ENCODE peak calls at places on chromosomes 2 and 18, in six cellular contexts. F is tibial nerve, I is colonic mucosa, N is aorta, W is mammary epithelial cell, J is A549. L is an unnamed sample.

GRCh38 chr18:45569566-45569965 is 45.7 kb upstream of the SLC14A2 start:
- DNase-seq in I (no peak), W (no peak), F (no peak), J (no peak), N (no peak), L (no peak)

GRCh38 chr2:226478121-226478809 is 321.4 kb downstream of the IRS1 start:
- DNase-seq in W (peak; percentile 56), J (peak; percentile 93), F (peak; percentile 22), N (peak; percentile 72), I (peak; percentile 22), L (peak; percentile 3)

GRCh38 chr2:85785027-85785822 is 31.4 kb downstream of the ATOH8 start:
- DNase-seq in N (peak; percentile 88), J (no peak), F (no peak), W (no peak), I (no peak), L (no peak)

GRCh38 chr2:158724803-158725271 is 70.3 kb upstream of the DAPL1 start:
- DNase-seq in W (peak; percentile 76), I (no peak), J (peak; percentile 50), N (no peak), F (no peak), L (no peak)

GRCh38 chr2:174025271-174026121 is 60.3 kb upstream of the SP3 start:
- DNase-seq in W (no peak), I (peak; percentile 62), J (no peak), F (peak; percentile 80), N (peak; percentile 87), L (no peak)

GRCh38 chr2:241009191-241009590 is 10.8 kb downstream of the SNED1 start:
- DNase-seq in I (no peak), J (no peak), W (no peak), F (peak; percentile 7), N (no peak), L (no peak)

GRCh38 chr2:85175369-85176299 is 42.4 kb downstream of the TCF7L1 start:
- DNase-seq in I (no peak), N (no peak), W (no peak), J (no peak), F (no peak), L (no peak)

GRCh38 chr2:219109468-219109867 is 48.7 kb upstream of the IHH start:
- DNase-seq in I (peak; percentile 92), N (no peak), F (no peak), W (no peak), J (no peak), L (peak; percentile 35)

GRCh38 chr2:14427982-14428567 is 204.4 kb upstream of the LRATD1 start:
- DNase-seq in I (peak; percentile 38), F (no peak), J (no peak), W (peak; percentile 64), N (peak; percentile 53), L (no peak)

GRCh38 chr18:68177807-68178702 is 536.9 kb downstream of the TMX3 start:
- DNase-seq in J (no peak), F (no peak), W (peak; percentile 91), I (no peak), N (no peak), L (no peak)

GRCh38 chr2:133635115-133635514 is 66.9 kb upstream of the NCKAP5 start:
- DNase-seq in J (no peak), F (no peak), I (no peak), W (no peak), N (no peak), L (no peak)

GRCh38 chr2:67318966-67319590 is 78.1 kb upstream of the ETAA1 start:
- DNase-seq in I (no peak), W (no peak), N (no peak), F (no peak), J (no peak), L (no peak)

GRCh38 chr2:191539068-191539467 is 138.9 kb upstream of the NABP1 start:
- DNase-seq in N (no peak), J (peak; percentile 23), W (no peak), I (no peak), F (no peak), L (peak; percentile 57)

GRCh38 chr2:88828397-88829137 is 137.1 kb downstream of the RPIA start:
- DNase-seq in J (no peak), F (no peak), N (no peak), I (no peak), W (peak; percentile 23), L (no peak)

GRCh38 chr2:205868773-205869333 is 186.6 kb downstream of the NRP2 start:
- DNase-seq in J (no peak), N (no peak), I (no peak), F (no peak), W (peak; percentile 72), L (no peak)

GRCh38 chr2:158602027-158602426 is 145.3 kb downstream of the PKP4 start:
- DNase-seq in J (no peak), F (no peak), I (peak; percentile 81), N (no peak), W (no peak), L (no peak)

GRCh38 chr18:9846162-9846915 is 39.4 kb upstream of the TXNDC2 start:
- DNase-seq in F (no peak), I (no peak), W (no peak), N (no peak), J (no peak), L (no peak)

GRCh38 chr18:67217551-67218166 is 298.9 kb downstream of the DSEL start:
- DNase-seq in W (peak; percentile 39), N (no peak), F (peak; percentile 20), I (peak; percentile 46), J (peak; percentile 44), L (peak; percentile 66)

GRCh38 chr2:8802741-8803140 is 34.7 kb downstream of the KIDINS220 start:
- DNase-seq in N (no peak), J (no peak), I (no peak), W (no peak), F (no peak), L (no peak)

GRCh38 chr2:19357383-19358241 is 811 bp downstream of the OSR1 start:
- DNase-seq in N (no peak), I (no peak), F (no peak), J (no peak), W (peak; percentile 49), L (peak; percentile 45)

GRCh38 chr2:130336150-130336876 is 6.4 kb upstream of the IMP4 start:
- DNase-seq in I (peak; percentile 18), N (no peak), F (no peak), J (peak; percentile 19), W (no peak), L (no peak)

GRCh38 chr2:15159751-15160177 is 401.4 kb downstream of the NBAS start:
- DNase-seq in F (no peak), I (peak; percentile 24), J (peak; percentile 59), W (peak; percentile 47), N (no peak), L (peak; percentile 83)

GRCh38 chr2:170965446-170966225 is 36.6 kb downstream of the GORASP2 start:
- DNase-seq in F (no peak), J (no peak), N (no peak), I (no peak), W (peak; percentile 52), L (no peak)

GRCh38 chr18:77110936-77111335 is 21.6 kb downstream of the MBP start:
- DNase-seq in N (no peak), I (no peak), F (no peak), W (no peak), J (no peak), L (no peak)
- H3K4me1 ChIP-seq in N (no peaks in the 10 kb centered on the region), I (peaks cover 11% of the 10 kb centered on the region), F (peaks cover 32% of the 10 kb centered on the region), W (peaks cover 33% of the 10 kb centered on the region), J (peaks cover 77% of the 10 kb centered on the region), L (no peaks in the 10 kb centered on the region)

GRCh38 chr2:187486241-187486640 is 38.2 kb upstream of the CALCRL start:
- DNase-seq in I (no peak), J (no peak), W (no peak), F (no peak), N (no peak), L (no peak)
- H3K4me1 ChIP-seq in I (no peaks in the 10 kb centered on the region), J (no peaks in the 10 kb centered on the region), W (no peaks in the 10 kb centered on the region), F (no peaks in the 10 kb centered on the region), N (no peaks in the 10 kb centered on the region), L (no peaks in the 10 kb centered on the region)

GRCh38 chr2:236166157-236166780 is 1.9 kb downstream of the GBX2 start:
- DNase-seq in F (no peak), I (no peak), N (no peak), W (no peak), J (no peak), L (no peak)

GRCh38 chr2:236164983-236165301 is 3.2 kb downstream of the GBX2 start:
- DNase-seq in I (no peak), W (no peak), J (no peak), F (no peak), N (no peak), L (no peak)

GRCh38 chr2:236164201-236164982 is 3.8 kb downstream of the GBX2 start:
- DNase-seq in W (no peak), J (no peak), F (no peak), N (no peak), I (no peak), L (no peak)

GRCh38 chr2:236166781-236167296 is 1.3 kb downstream of the GBX2 start:
- DNase-seq in W (no peak), I (no peak), N (no peak), F (no peak), J (no peak), L (no peak)

GRCh38 chr2:236165491-236166156 is 2.6 kb downstream of the GBX2 start:
- DNase-seq in J (no peak), I (no peak), W (no peak), F (no peak), N (no peak), L (no peak)
- H3K4me1 ChIP-seq in J (peaks cover 9% of the 10 kb centered on the region), I (peaks cover 28% of the 10 kb centered on the region), W (peaks cover 26% of the 10 kb centered on the region), F (peaks cover 30% of the 10 kb centered on the region), N (no peaks in the 10 kb centered on the region), L (no peaks in the 10 kb centered on the region)

GRCh38 chr2:207746131-207746530 is 23.6 kb downstream of the FZD5 start:
- DNase-seq in W (peak; percentile 37), I (peak; percentile 50), F (no peak), J (peak; percentile 81), N (peak; percentile 50), L (peak; percentile 80)

GRCh38 chr2:207749873-207750272 is 19.8 kb downstream of the FZD5 start:
- DNase-seq in I (no peak), F (no peak), W (no peak), N (no peak), J (no peak), L (no peak)

GRCh38 chr2:207748993-207749392 is 20.7 kb downstream of the FZD5 start:
- DNase-seq in W (no peak), J (no peak), N (no peak), F (no peak), I (no peak), L (no peak)

GRCh38 chr2:207750315-207750714 is 19.4 kb downstream of the FZD5 start:
- DNase-seq in J (no peak), I (no peak), F (no peak), N (no peak), W (no peak), L (no peak)

GRCh38 chr2:207747653-207748560 is 21.8 kb downstream of the FZD5 start:
- DNase-seq in F (no peak), I (no peak), N (no peak), J (peak; percentile 77), W (no peak), L (no peak)
- H3K4me1 ChIP-seq in F (no peaks in the 10 kb centered on the region), I (no peaks in the 10 kb centered on the region), N (no peaks in the 10 kb centered on the region), J (peaks cover 54% of the 10 kb centered on the region), W (no peaks in the 10 kb centered on the region), L (peaks cover 16% of the 10 kb centered on the region)

L was measured in HAP-1.